ENCODE peak calls at places on chromosomes 13 and 19, in seven cellular contexts. R is stimulated activated naive CD4-positive, alpha-beta T cell; M is hypothalamus; N is stimulated activated naive CD8-positive, alpha-beta T cell treated with anti-CD3 and anti-CD28 coated beads, Interleukin-15, Interleukin-2, amounts not matched to agents 100 U/mL and 50 U/mL, for 24 hours; L is T-helper 2 cell; C is effector memory CD8-positive, alpha-beta T cell; Z is hippocampal formation. W is an unnamed sample.

GRCh38 chr19:40716655-40717324 is at the start of the genes COQ8B and ITPKC:
- DNase-seq in R (peak), M (peak), N (peak), L (peak), C (peak), Z (peak), W (peak)

GRCh38 chr19:3055741-3056453 is 6.4 kb downstream of the TLE5 start:
- DNase-seq in R (no peak), M (no peak), N (no peak), L (no peak), C (no peak), Z (no peak), W (no peak)

GRCh38 chr13:29621401-29621800 is 25.9 kb upstream of the SLC7A1 start:
- DNase-seq in R (no peak), M (no peak), N (no peak), L (no peak), C (no peak), Z (no peak), W (no peak)

GRCh38 chr19:47614559-47614958 is 5.6 kb downstream of the BICRA start:
- DNase-seq in R (no peak), M (no peak), N (no peak), L (no peak), C (no peak), Z (no peak), W (no peak)

GRCh38 chr19:20351244-20351643 is 184.2 kb downstream of the ZNF486 start:
- DNase-seq in R (no peak), M (no peak), N (no peak), L (no peak), C (no peak), Z (no peak), W (no peak)

GRCh38 chr19:39362682-39363657 is 20.7 kb downstream of the SAMD4B start:
- DNase-seq in R (no peak), M (no peak), N (no peak), L (no peak), C (no peak), Z (no peak), W (no peak)

GRCh38 chr13:82693607-82694006 is 1188.7 kb downstream of the SLITRK1 start:
- DNase-seq in R (no peak), M (no peak), N (no peak), L (no peak), C (no peak), Z (no peak), W (no peak)

GRCh38 chr19:31408460-31409124 is 59.4 kb upstream of the TSHZ3 start:
- DNase-seq in R (no peak), M (no peak), N (no peak), L (no peak), C (no peak), Z (no peak), W (no peak)

GRCh38 chr13:64078480-64078936 is 2662.9 kb upstream of the PCDH20 start:
- DNase-seq in R (no peak), M (no peak), N (no peak), L (no peak), C (no peak), Z (no peak), W (no peak)

GRCh38 chr13:103898481-103898880 is 832.3 kb upstream of the SLC10A2 start:
- DNase-seq in R (no peak), M (no peak), N (no peak), L (no peak), C (no peak), Z (no peak), W (no peak)

GRCh38 chr13:98422046-98422445 is 154.9 kb downstream of the STK24 start:
- DNase-seq in R (no peak), M (no peak), N (no peak), L (no peak), C (no peak), Z (no peak), W (no peak)

GRCh38 chr13:21964686-21965085 is 293.8 kb downstream of the FGF9 start:
- DNase-seq in R (no peak), M (no peak), N (no peak), L (no peak), C (no peak), Z (no peak), W (no peak)